ENCODE peak calls at places on chromosomes 16 and 17, in ten cellular contexts. G is 8988T; S is sigmoid colon; W is NCI-H1436; Y is CD8-positive, alpha-beta memory T cell; I is right lobe of liver; K is effector memory CD4-positive, alpha-beta T cell; H is heart left ventricle; F is progenitor cell of endocrine pancreas; X is anterior cingulate cortex. N is an unnamed sample.

GRCh38 chr16:72940886-72941285 is 107.0 kb downstream of the ZFHX3 start:
- DNase-seq in G (no peak), S (peak), W (no peak), Y (no peak), I (peak), K (no peak), H (no peak), F (no peak), X (no peak), N (no peak)

GRCh38 chr17:81904600-81905423 is 2.8 kb downstream of the NPB start:
- DNase-seq in G (no peak), S (no peak), W (no peak), Y (no peak), I (no peak), K (no peak), H (no peak), F (peak), X (no peak), N (no peak)

GRCh38 chr16:47046726-47047602 is 73.5 kb upstream of the DNAJA2 start:
- DNase-seq in G (no peak), S (no peak), W (no peak), Y (no peak), I (no peak), K (no peak), H (no peak), F (no peak), X (no peak), N (no peak)

GRCh38 chr16:49598386-49599170 is 225.0 kb downstream of the C16orf78 start:
- DNase-seq in G (no peak), S (peak), W (no peak), Y (no peak), I (no peak), K (no peak), H (no peak), F (no peak), X (no peak), N (no peak)

GRCh38 chr17:38428150-38428642 is at the start of gene ARHGAP23:
- DNase-seq in G (peak), S (peak), W (no peak), Y (peak), I (peak), K (peak), H (peak), F (no peak), X (no peak), N (peak)

GRCh38 chr17:77422104-77422782 is 281.5 kb downstream of the SEC14L1 start:
- DNase-seq in G (no peak), S (peak), W (no peak), Y (no peak), I (no peak), K (no peak), H (no peak), F (no peak), X (no peak), N (no peak)

GRCh38 chr16:30472328-30472942 is at the start of gene ITGAL:
- DNase-seq in G (no peak), S (peak), W (no peak), Y (peak), I (peak), K (peak), H (peak), F (no peak), X (no peak), N (peak)

GRCh38 chr16:20409398-20410152 is at the start of gene ACSM5:
- DNase-seq in G (no peak), S (peak), W (no peak), Y (no peak), I (peak), K (no peak), H (peak), F (no peak), X (no peak), N (no peak)

GRCh38 chr16:89257757-89258465 is 40.4 kb downstream of the ZNF778 start:
- DNase-seq in G (peak), S (no peak), W (no peak), Y (no peak), I (no peak), K (no peak), H (no peak), F (no peak), X (no peak), N (no peak)

GRCh38 chr16:74760007-74760767 is 14.4 kb downstream of the FA2H start:
- DNase-seq in G (no peak), S (no peak), W (no peak), Y (no peak), I (peak), K (no peak), H (no peak), F (no peak), X (no peak), N (no peak)

GRCh38 chr17:5846001-5846400 is 224.2 kb upstream of the WSCD1 start:
- DNase-seq in G (no peak), S (no peak), W (no peak), Y (no peak), I (no peak), K (no peak), H (no peak), F (no peak), X (no peak), N (no peak)

GRCh38 chr17:11404431-11404830 is 163.4 kb downstream of the SHISA6 start:
- DNase-seq in G (no peak), S (no peak), W (no peak), Y (no peak), I (no peak), K (no peak), H (no peak), F (no peak), X (no peak), N (no peak)

GRCh38 chr17:1628856-1629646 is 417 bp upstream of the SLC43A2 start:
- DNase-seq in G (peak), S (peak), W (peak), Y (peak), I (peak), K (peak), H (peak), F (peak), X (peak), N (peak)

GRCh38 chr16:66904846-66905632 is 13.6 kb downstream of the CDH16 start:
- DNase-seq in G (peak), S (no peak), W (no peak), Y (no peak), I (peak), K (no peak), H (peak), F (no peak), X (no peak), N (no peak)

GRCh38 chr17:57293077-57293476 is 36.8 kb downstream of the MSI2 start:
- DNase-seq in G (peak), S (no peak), W (no peak), Y (no peak), I (no peak), K (no peak), H (no peak), F (no peak), X (no peak), N (no peak)